ENCODE peak calls at places on chromosome 3, in seven cellular contexts. One of them, this sample, is unnamed.

GRCh38 chr3:46987485-46988401 is 8.3 kb downstream of the NBEAL2 start:
- DNase-seq in ovary: no peak
- DNase-seq in uterus: no peak
- DNase-seq in cardiac fibroblast: peak; percentile 25
- DNase-seq in activated CD8-positive, alpha-beta memory T cell treated with anti-CD3 and anti-CD28 coated beads for 1 hour: peak; percentile 74
- DNase-seq in nucleus accumbens: no peak
- DNase-seq in A549: no peak
- DNase-seq in this sample: no peak

GRCh38 chr3:169246158-169246557 is 417.4 kb downstream of the MECOM start:
- DNase-seq in nucleus accumbens: no peak
- DNase-seq in uterus: no peak
- DNase-seq in activated CD8-positive, alpha-beta memory T cell treated with anti-CD3 and anti-CD28 coated beads for 1 hour: no peak
- DNase-seq in cardiac fibroblast: no peak
- DNase-seq in ovary: no peak
- DNase-seq in A549: no peak
- DNase-seq in this sample: no peak

GRCh38 chr3:48928679-48929078 is 10.0 kb downstream of the ARIH2 start:
- DNase-seq in uterus: no peak
- DNase-seq in nucleus accumbens: no peak
- DNase-seq in cardiac fibroblast: peak; percentile 39
- DNase-seq in activated CD8-positive, alpha-beta memory T cell treated with anti-CD3 and anti-CD28 coated beads for 1 hour: no peak
- DNase-seq in ovary: no peak
- DNase-seq in A549: no peak
- DNase-seq in this sample: no peak

GRCh38 chr3:70554170-70554569 is 241.7 kb upstream of the MDFIC2 start:
- DNase-seq in A549: no peak
- DNase-seq in cardiac fibroblast: no peak
- DNase-seq in ovary: no peak
- DNase-seq in activated CD8-positive, alpha-beta memory T cell treated with anti-CD3 and anti-CD28 coated beads for 1 hour: no peak
- DNase-seq in uterus: no peak
- DNase-seq in nucleus accumbens: no peak
- DNase-seq in this sample: no peak

GRCh38 chr3:52986938-52987337 is 58.9 kb downstream of the SFMBT1 start:
- DNase-seq in cardiac fibroblast: peak; percentile 57
- DNase-seq in uterus: no peak
- DNase-seq in nucleus accumbens: no peak
- DNase-seq in ovary: no peak
- DNase-seq in A549: no peak
- DNase-seq in activated CD8-positive, alpha-beta memory T cell treated with anti-CD3 and anti-CD28 coated beads for 1 hour: no peak
- DNase-seq in this sample: no peak

GRCh38 chr3:54071596-54071995 is 50.8 kb upstream of the CACNA2D3 start:
- DNase-seq in nucleus accumbens: no peak
- DNase-seq in ovary: no peak
- DNase-seq in uterus: no peak
- DNase-seq in cardiac fibroblast: peak; percentile 12
- DNase-seq in A549: no peak
- DNase-seq in activated CD8-positive, alpha-beta memory T cell treated with anti-CD3 and anti-CD28 coated beads for 1 hour: no peak
- DNase-seq in this sample: no peak

GRCh38 chr3:194485471-194485875 is 1.3 kb downstream of the ATP13A3 start:
- DNase-seq in nucleus accumbens: no peak
- DNase-seq in cardiac fibroblast: no peak
- DNase-seq in ovary: no peak
- DNase-seq in A549: no peak
- DNase-seq in uterus: no peak
- DNase-seq in activated CD8-positive, alpha-beta memory T cell treated with anti-CD3 and anti-CD28 coated beads for 1 hour: no peak
- DNase-seq in this sample: no peak

GRCh38 chr3:176953106-176954080 is 243.9 kb downstream of the TBL1XR1 start:
- DNase-seq in cardiac fibroblast: peak; percentile 77
- DNase-seq in A549: no peak
- DNase-seq in uterus: peak; percentile 72
- DNase-seq in nucleus accumbens: no peak
- DNase-seq in ovary: peak; percentile 50
- DNase-seq in activated CD8-positive, alpha-beta memory T cell treated with anti-CD3 and anti-CD28 coated beads for 1 hour: no peak
- DNase-seq in this sample: no peak

GRCh38 chr3:107813066-107813465 is 277.8 kb downstream of the CD47 start:
- DNase-seq in ovary: no peak
- DNase-seq in A549: no peak
- DNase-seq in uterus: no peak
- DNase-seq in nucleus accumbens: no peak
- DNase-seq in cardiac fibroblast: peak; percentile 46
- DNase-seq in activated CD8-positive, alpha-beta memory T cell treated with anti-CD3 and anti-CD28 coated beads for 1 hour: no peak
- DNase-seq in this sample: no peak

GRCh38 chr3:17122758-17123157 is 238.0 kb downstream of the PLCL2 start:
- DNase-seq in ovary: no peak
- DNase-seq in uterus: no peak
- DNase-seq in activated CD8-positive, alpha-beta memory T cell treated with anti-CD3 and anti-CD28 coated beads for 1 hour: no peak
- DNase-seq in nucleus accumbens: no peak
- DNase-seq in A549: no peak
- DNase-seq in cardiac fibroblast: no peak
- DNase-seq in this sample: no peak

GRCh38 chr3:138296639-138297038 is 33.0 kb downstream of the NME9 start:
- DNase-seq in cardiac fibroblast: no peak
- DNase-seq in ovary: no peak
- DNase-seq in nucleus accumbens: no peak
- DNase-seq in A549: no peak
- DNase-seq in activated CD8-positive, alpha-beta memory T cell treated with anti-CD3 and anti-CD28 coated beads for 1 hour: no peak
- DNase-seq in uterus: no peak
- DNase-seq in this sample: no peak

GRCh38 chr3:193590088-193590856 is 2.7 kb upstream of the OPA1 start:
- DNase-seq in A549: no peak
- DNase-seq in nucleus accumbens: no peak
- DNase-seq in activated CD8-positive, alpha-beta memory T cell treated with anti-CD3 and anti-CD28 coated beads for 1 hour: no peak
- DNase-seq in ovary: no peak
- DNase-seq in uterus: no peak
- DNase-seq in cardiac fibroblast: peak; percentile 45
- DNase-seq in this sample: peak; percentile 82